ENCODE peak calls at places on chromosomes 1 and 21, in four cellular contexts. S is SW480; C is effector CD4-positive, alpha-beta T cell; X is effector memory CD8-positive, alpha-beta T cell. R is an unnamed sample.

GRCh38 chr21:32844653-32845443 is 73.3 kb upstream of the PAXBP1 start:
- DNase-seq in X (no peak), C (no peak), S (peak; percentile 93), R (peak; percentile 31)

GRCh38 chr1:24311731-24312130 is 7.4 kb upstream of the GRHL3 start:
- DNase-seq in C (no peak), X (no peak), S (no peak), R (no peak)

GRCh38 chr21:35071347-35071746 is 22.2 kb upstream of the RUNX1 start:
- DNase-seq in C (no peak), S (no peak), X (no peak), R (peak; percentile 46)

GRCh38 chr1:226627050-226627755 is 78.6 kb downstream of the STUM start:
- DNase-seq in S (no peak), C (no peak), X (no peak), R (no peak)

GRCh38 chr21:45381036-45381787 is 23.8 kb upstream of the COL18A1 start:
- DNase-seq in X (no peak), C (no peak), S (no peak), R (no peak)

GRCh38 chr1:205493241-205494085 is 11.0 kb upstream of the CDK18 start:
- DNase-seq in S (peak; percentile 61), X (no peak), C (no peak), R (peak; percentile 82)

GRCh38 chr1:153939476-153939875 is 7.0 kb downstream of the DENND4B start:
- DNase-seq in C (no peak), X (no peak), S (no peak), R (no peak)

GRCh38 chr1:237478842-237479241 is 411.9 kb downstream of the ZP4 start:
- DNase-seq in X (no peak), S (no peak), C (no peak), R (no peak)

GRCh38 chr21:39251326-39251725 is 62.1 kb downstream of the BRWD1 start:
- DNase-seq in S (no peak), C (no peak), X (no peak), R (no peak)

GRCh38 chr1:230090194-230090711 is 23.2 kb downstream of the GALNT2 start:
- DNase-seq in C (no peak), X (no peak), S (no peak), R (peak; percentile 75)

GRCh38 chr1:234755449-234755863 is 145.5 kb upstream of the IRF2BP2 start:
- DNase-seq in S (no peak), C (no peak), X (no peak), R (peak; percentile 72)

GRCh38 chr21:33136898-33137502 is 67.1 kb downstream of the OLIG1 start:
- DNase-seq in X (no peak), C (no peak), S (no peak), R (no peak)

GRCh38 chr1:34597877-34598514 is 156.9 kb upstream of the GJB5 start:
- DNase-seq in X (peak; percentile 8), S (peak; percentile 62), C (peak; percentile 13), R (peak; percentile 48)

GRCh38 chr1:215421772-215422171 is 145.3 kb upstream of the KCTD3 start:
- DNase-seq in C (no peak), S (no peak), X (no peak), R (no peak)

GRCh38 chr1:61370177-61370907 is 288.0 kb downstream of the NFIA start:
- DNase-seq in C (no peak), X (no peak), S (no peak), R (no peak)

GRCh38 chr1:42370876-42371549 is 9.6 kb upstream of the RIMKLA start:
- DNase-seq in X (no peak), S (no peak), C (no peak), R (no peak)

GRCh38 chr1:156750191-156750931 is 1.1 kb downstream of the HDGF start:
- DNase-seq in X (no peak), C (peak; percentile 20), S (peak; percentile 62), R (peak; percentile 46)

GRCh38 chr1:53543130-53543770 is 84.1 kb downstream of the DMRTB1 start:
- DNase-seq in S (no peak), X (no peak), C (no peak), R (no peak)

GRCh38 chr1:97364086-97364485 is 556.7 kb downstream of the DPYD start:
- DNase-seq in C (no peak), X (no peak), S (no peak), R (peak; percentile 31)

GRCh38 chr21:36079010-36079649 is 9.3 kb downstream of the CBR1 start:
- DNase-seq in C (no peak), X (no peak), S (no peak), R (peak; percentile 21)

GRCh38 chr1:25808481-25809244 is 8.7 kb downstream of the SELENON start:
- DNase-seq in X (no peak), S (no peak), C (no peak), R (no peak)

GRCh38 chr1:120178799-120179419 is 2.6 kb upstream of the SEC22B start:
- DNase-seq in X (no peak), S (no peak), C (no peak), R (no peak)

GRCh38 chr1:110091791-110092190 is 20.5 kb upstream of the UBL4B start:
- DNase-seq in X (no peak), S (no peak), C (no peak), R (no peak)

GRCh38 chr1:108814343-108815125 is 42.4 kb downstream of the AKNAD1 start:
- DNase-seq in X (no peak), S (no peak), C (no peak), R (no peak)

GRCh38 chr1:47031059-47031458 is 7.6 kb downstream of the CYP4X1 start:
- DNase-seq in S (no peak), C (no peak), X (no peak), R (peak; percentile 62)

GRCh38 chr1:214208525-214208924 is 72.4 kb upstream of the SMYD2 start:
- DNase-seq in S (no peak), C (no peak), X (no peak), R (no peak)

GRCh38 chr1:153260980-153261792 is 1.7 kb downstream of the LORICRIN start:
- DNase-seq in X (peak; percentile 9), S (no peak), C (no peak), R (no peak)

GRCh38 chr1:54016343-54017282 is 1.4 kb downstream of the LDLRAD1 start:
- DNase-seq in X (no peak), S (peak; percentile 91), C (no peak), R (peak; percentile 32)

GRCh38 chr1:3454811-3455618 is 550 bp downstream of the ARHGEF16 start:
- DNase-seq in C (no peak), X (no peak), S (peak; percentile 72), R (no peak)

GRCh38 chr1:215267495-215267894 is 185.0 kb downstream of the KCNK2 start:
- DNase-seq in S (no peak), X (no peak), C (no peak), R (no peak)

GRCh38 chr1:207128336-207128921 is 24.4 kb downstream of the C4BPA start:
- DNase-seq in C (no peak), S (no peak), X (no peak), R (no peak)

GRCh38 chr1:16141573-16142336 is 14.1 kb downstream of the EPHA2 start:
- DNase-seq in X (no peak), S (no peak), C (no peak), R (peak; percentile 82)